ENCODE peak calls at places on chromosome 5, in five cellular contexts. One of them, this sample, is unnamed.

GRCh38 chr5:9507974-9508373 is 37.9 kb downstream of the SEMA5A start:
- DNase-seq in astrocyte of the spinal cord: peak
- DNase-seq in NAMALWA: no peak
- DNase-seq in stimulated activated CD4-positive, alpha-beta T cell treated with anti-CD3 and anti-CD28 coated beads, Interleukin-1b, Interleukin-23, amount 100 ng/mL, for 4 hours: no peak
- DNase-seq in cardiac muscle cell: peak
- DNase-seq in this sample: peak

GRCh38 chr5:178642351-178642909 is 15.6 kb upstream of the CLK4 start:
- DNase-seq in cardiac muscle cell: peak
- DNase-seq in stimulated activated CD4-positive, alpha-beta T cell treated with anti-CD3 and anti-CD28 coated beads, Interleukin-1b, Interleukin-23, amount 100 ng/mL, for 4 hours: no peak
- DNase-seq in astrocyte of the spinal cord: peak
- DNase-seq in NAMALWA: no peak
- DNase-seq in this sample: peak

GRCh38 chr5:113678924-113679575 is 165.6 kb downstream of the YTHDC2 start:
- DNase-seq in cardiac muscle cell: peak
- DNase-seq in astrocyte of the spinal cord: peak
- DNase-seq in NAMALWA: peak
- DNase-seq in stimulated activated CD4-positive, alpha-beta T cell treated with anti-CD3 and anti-CD28 coated beads, Interleukin-1b, Interleukin-23, amount 100 ng/mL, for 4 hours: no peak
- DNase-seq in this sample: peak

GRCh38 chr5:9686211-9686610 is 56.1 kb upstream of the TAS2R1 start:
- DNase-seq in stimulated activated CD4-positive, alpha-beta T cell treated with anti-CD3 and anti-CD28 coated beads, Interleukin-1b, Interleukin-23, amount 100 ng/mL, for 4 hours: no peak
- DNase-seq in cardiac muscle cell: peak
- DNase-seq in astrocyte of the spinal cord: peak
- DNase-seq in NAMALWA: no peak
- DNase-seq in this sample: peak

GRCh38 chr5:146588331-146588730 is 72.3 kb upstream of the GPR151 start:
- DNase-seq in astrocyte of the spinal cord: peak
- DNase-seq in NAMALWA: no peak
- DNase-seq in cardiac muscle cell: no peak
- DNase-seq in stimulated activated CD4-positive, alpha-beta T cell treated with anti-CD3 and anti-CD28 coated beads, Interleukin-1b, Interleukin-23, amount 100 ng/mL, for 4 hours: no peak
- DNase-seq in this sample: no peak

GRCh38 chr5:128613111-128613510 is 75.1 kb upstream of the FBN2 start:
- DNase-seq in NAMALWA: no peak
- DNase-seq in cardiac muscle cell: no peak
- DNase-seq in stimulated activated CD4-positive, alpha-beta T cell treated with anti-CD3 and anti-CD28 coated beads, Interleukin-1b, Interleukin-23, amount 100 ng/mL, for 4 hours: no peak
- DNase-seq in astrocyte of the spinal cord: no peak
- DNase-seq in this sample: no peak

GRCh38 chr5:73448451-73449136 is at the start of gene FOXD1:
- DNase-seq in stimulated activated CD4-positive, alpha-beta T cell treated with anti-CD3 and anti-CD28 coated beads, Interleukin-1b, Interleukin-23, amount 100 ng/mL, for 4 hours: no peak
- DNase-seq in cardiac muscle cell: peak
- DNase-seq in NAMALWA: no peak
- DNase-seq in astrocyte of the spinal cord: peak
- DNase-seq in this sample: peak

GRCh38 chr5:168123853-168124528 is 167.5 kb upstream of the WWC1 start:
- DNase-seq in stimulated activated CD4-positive, alpha-beta T cell treated with anti-CD3 and anti-CD28 coated beads, Interleukin-1b, Interleukin-23, amount 100 ng/mL, for 4 hours: no peak
- DNase-seq in astrocyte of the spinal cord: peak
- DNase-seq in cardiac muscle cell: no peak
- DNase-seq in NAMALWA: no peak
- DNase-seq in this sample: no peak

GRCh38 chr5:125412051-125412560 is 665.7 kb upstream of the ZNF608 start:
- DNase-seq in astrocyte of the spinal cord: peak
- DNase-seq in NAMALWA: peak
- DNase-seq in stimulated activated CD4-positive, alpha-beta T cell treated with anti-CD3 and anti-CD28 coated beads, Interleukin-1b, Interleukin-23, amount 100 ng/mL, for 4 hours: no peak
- DNase-seq in cardiac muscle cell: peak
- DNase-seq in this sample: peak

GRCh38 chr5:128757560-128757959 is 207.7 kb upstream of the SLC27A6 start:
- DNase-seq in cardiac muscle cell: no peak
- DNase-seq in astrocyte of the spinal cord: no peak
- DNase-seq in NAMALWA: no peak
- DNase-seq in stimulated activated CD4-positive, alpha-beta T cell treated with anti-CD3 and anti-CD28 coated beads, Interleukin-1b, Interleukin-23, amount 100 ng/mL, for 4 hours: no peak
- DNase-seq in this sample: no peak

GRCh38 chr5:54774281-54775171 is 210.9 kb downstream of the ESM1 start:
- DNase-seq in NAMALWA: no peak
- DNase-seq in stimulated activated CD4-positive, alpha-beta T cell treated with anti-CD3 and anti-CD28 coated beads, Interleukin-1b, Interleukin-23, amount 100 ng/mL, for 4 hours: no peak
- DNase-seq in astrocyte of the spinal cord: no peak
- DNase-seq in cardiac muscle cell: peak
- DNase-seq in this sample: no peak

GRCh38 chr5:146910239-146910638 is 31.7 kb upstream of the PPP2R2B start:
- DNase-seq in astrocyte of the spinal cord: no peak
- DNase-seq in stimulated activated CD4-positive, alpha-beta T cell treated with anti-CD3 and anti-CD28 coated beads, Interleukin-1b, Interleukin-23, amount 100 ng/mL, for 4 hours: no peak
- DNase-seq in NAMALWA: no peak
- DNase-seq in cardiac muscle cell: no peak
- DNase-seq in this sample: no peak

GRCh38 chr5:137867664-137868063 is at the start of gene MYOT:
- DNase-seq in stimulated activated CD4-positive, alpha-beta T cell treated with anti-CD3 and anti-CD28 coated beads, Interleukin-1b, Interleukin-23, amount 100 ng/mL, for 4 hours: no peak
- DNase-seq in NAMALWA: no peak
- DNase-seq in cardiac muscle cell: no peak
- DNase-seq in astrocyte of the spinal cord: no peak
- DNase-seq in this sample: no peak

GRCh38 chr5:122699226-122699625 is 75.7 kb upstream of the SNX2 start:
- DNase-seq in astrocyte of the spinal cord: no peak
- DNase-seq in NAMALWA: no peak
- DNase-seq in stimulated activated CD4-positive, alpha-beta T cell treated with anti-CD3 and anti-CD28 coated beads, Interleukin-1b, Interleukin-23, amount 100 ng/mL, for 4 hours: no peak
- DNase-seq in cardiac muscle cell: no peak
- DNase-seq in this sample: no peak

GRCh38 chr5:66697796-66698564 is 101.8 kb downstream of the MAST4 start:
- DNase-seq in cardiac muscle cell: no peak
- DNase-seq in stimulated activated CD4-positive, alpha-beta T cell treated with anti-CD3 and anti-CD28 coated beads, Interleukin-1b, Interleukin-23, amount 100 ng/mL, for 4 hours: no peak
- DNase-seq in astrocyte of the spinal cord: no peak
- DNase-seq in NAMALWA: no peak
- DNase-seq in this sample: no peak

GRCh38 chr5:82749453-82749852 is 327.7 kb downstream of the TMEM167A start:
- DNase-seq in NAMALWA: no peak
- DNase-seq in cardiac muscle cell: peak
- DNase-seq in astrocyte of the spinal cord: no peak
- DNase-seq in stimulated activated CD4-positive, alpha-beta T cell treated with anti-CD3 and anti-CD28 coated beads, Interleukin-1b, Interleukin-23, amount 100 ng/mL, for 4 hours: no peak
- DNase-seq in this sample: peak

GRCh38 chr5:115949096-115949495 is 13.2 kb upstream of the LVRN start:
- DNase-seq in cardiac muscle cell: no peak
- DNase-seq in NAMALWA: no peak
- DNase-seq in astrocyte of the spinal cord: no peak
- DNase-seq in stimulated activated CD4-positive, alpha-beta T cell treated with anti-CD3 and anti-CD28 coated beads, Interleukin-1b, Interleukin-23, amount 100 ng/mL, for 4 hours: no peak
- DNase-seq in this sample: peak

GRCh38 chr5:174678107-174678506 is 46.3 kb upstream of the MSX2 start:
- DNase-seq in NAMALWA: no peak
- DNase-seq in cardiac muscle cell: no peak
- DNase-seq in astrocyte of the spinal cord: no peak
- DNase-seq in stimulated activated CD4-positive, alpha-beta T cell treated with anti-CD3 and anti-CD28 coated beads, Interleukin-1b, Interleukin-23, amount 100 ng/mL, for 4 hours: no peak
- DNase-seq in this sample: no peak

GRCh38 chr5:164501344-164501743 is 995.9 kb downstream of the MAT2B start:
- DNase-seq in astrocyte of the spinal cord: no peak
- DNase-seq in stimulated activated CD4-positive, alpha-beta T cell treated with anti-CD3 and anti-CD28 coated beads, Interleukin-1b, Interleukin-23, amount 100 ng/mL, for 4 hours: no peak
- DNase-seq in NAMALWA: no peak
- DNase-seq in cardiac muscle cell: no peak
- DNase-seq in this sample: no peak

GRCh38 chr5:122165574-122166021 is 36.3 kb downstream of the ZNF474 start:
- DNase-seq in astrocyte of the spinal cord: peak
- DNase-seq in stimulated activated CD4-positive, alpha-beta T cell treated with anti-CD3 and anti-CD28 coated beads, Interleukin-1b, Interleukin-23, amount 100 ng/mL, for 4 hours: no peak
- DNase-seq in cardiac muscle cell: peak
- DNase-seq in NAMALWA: no peak
- DNase-seq in this sample: no peak

GRCh38 chr5:1185652-1186350 is 15.6 kb upstream of the SLC6A19 start:
- DNase-seq in astrocyte of the spinal cord: no peak
- DNase-seq in NAMALWA: no peak
- DNase-seq in cardiac muscle cell: no peak
- DNase-seq in stimulated activated CD4-positive, alpha-beta T cell treated with anti-CD3 and anti-CD28 coated beads, Interleukin-1b, Interleukin-23, amount 100 ng/mL, for 4 hours: no peak
- DNase-seq in this sample: no peak

GRCh38 chr5:6448622-6449464 is at the start of gene UBE2QL1:
- DNase-seq in astrocyte of the spinal cord: peak
- DNase-seq in stimulated activated CD4-positive, alpha-beta T cell treated with anti-CD3 and anti-CD28 coated beads, Interleukin-1b, Interleukin-23, amount 100 ng/mL, for 4 hours: no peak
- DNase-seq in NAMALWA: no peak
- DNase-seq in cardiac muscle cell: no peak
- DNase-seq in this sample: no peak

GRCh38 chr5:126354857-126355731 is 68.1 kb upstream of the GRAMD2B start:
- DNase-seq in NAMALWA: no peak
- DNase-seq in astrocyte of the spinal cord: no peak
- DNase-seq in stimulated activated CD4-positive, alpha-beta T cell treated with anti-CD3 and anti-CD28 coated beads, Interleukin-1b, Interleukin-23, amount 100 ng/mL, for 4 hours: no peak
- DNase-seq in cardiac muscle cell: no peak
- DNase-seq in this sample: no peak

GRCh38 chr5:119238265-119239118 is 117.3 kb upstream of the TNFAIP8 start:
- DNase-seq in NAMALWA: no peak
- DNase-seq in stimulated activated CD4-positive, alpha-beta T cell treated with anti-CD3 and anti-CD28 coated beads, Interleukin-1b, Interleukin-23, amount 100 ng/mL, for 4 hours: no peak
- DNase-seq in astrocyte of the spinal cord: no peak
- DNase-seq in cardiac muscle cell: no peak
- DNase-seq in this sample: no peak

GRCh38 chr5:73433982-73434342 is 14.6 kb downstream of the FOXD1 start:
- DNase-seq in NAMALWA: no peak
- DNase-seq in stimulated activated CD4-positive, alpha-beta T cell treated with anti-CD3 and anti-CD28 coated beads, Interleukin-1b, Interleukin-23, amount 100 ng/mL, for 4 hours: no peak
- DNase-seq in cardiac muscle cell: no peak
- DNase-seq in astrocyte of the spinal cord: peak
- DNase-seq in this sample: no peak

GRCh38 chr5:157886796-157887380 is 27.9 kb upstream of the CLINT1 start:
- DNase-seq in cardiac muscle cell: no peak
- DNase-seq in stimulated activated CD4-positive, alpha-beta T cell treated with anti-CD3 and anti-CD28 coated beads, Interleukin-1b, Interleukin-23, amount 100 ng/mL, for 4 hours: no peak
- DNase-seq in NAMALWA: no peak
- DNase-seq in astrocyte of the spinal cord: no peak
- DNase-seq in this sample: no peak

GRCh38 chr5:79795764-79796398 is 106.2 kb downstream of the CMYA5 start:
- DNase-seq in cardiac muscle cell: peak
- DNase-seq in NAMALWA: peak
- DNase-seq in astrocyte of the spinal cord: peak
- DNase-seq in stimulated activated CD4-positive, alpha-beta T cell treated with anti-CD3 and anti-CD28 coated beads, Interleukin-1b, Interleukin-23, amount 100 ng/mL, for 4 hours: no peak
- DNase-seq in this sample: peak

GRCh38 chr5:143194206-143194605 is 209.3 kb downstream of the NR3C1 start:
- DNase-seq in stimulated activated CD4-positive, alpha-beta T cell treated with anti-CD3 and anti-CD28 coated beads, Interleukin-1b, Interleukin-23, amount 100 ng/mL, for 4 hours: no peak
- DNase-seq in NAMALWA: no peak
- DNase-seq in astrocyte of the spinal cord: no peak
- DNase-seq in cardiac muscle cell: peak
- DNase-seq in this sample: no peak

GRCh38 chr5:52728201-52728600 is 59.5 kb upstream of the ITGA1 start:
- DNase-seq in astrocyte of the spinal cord: no peak
- DNase-seq in cardiac muscle cell: peak
- DNase-seq in stimulated activated CD4-positive, alpha-beta T cell treated with anti-CD3 and anti-CD28 coated beads, Interleukin-1b, Interleukin-23, amount 100 ng/mL, for 4 hours: no peak
- DNase-seq in NAMALWA: no peak
- DNase-seq in this sample: peak

GRCh38 chr5:170137694-170138214 is 32.1 kb downstream of the FOXI1 start:
- DNase-seq in NAMALWA: no peak
- DNase-seq in stimulated activated CD4-positive, alpha-beta T cell treated with anti-CD3 and anti-CD28 coated beads, Interleukin-1b, Interleukin-23, amount 100 ng/mL, for 4 hours: no peak
- DNase-seq in cardiac muscle cell: no peak
- DNase-seq in astrocyte of the spinal cord: no peak
- DNase-seq in this sample: no peak

GRCh38 chr5:172849636-172850453 is 15.8 kb downstream of the ERGIC1 start:
- DNase-seq in NAMALWA: peak
- DNase-seq in astrocyte of the spinal cord: no peak
- DNase-seq in cardiac muscle cell: no peak
- DNase-seq in stimulated activated CD4-positive, alpha-beta T cell treated with anti-CD3 and anti-CD28 coated beads, Interleukin-1b, Interleukin-23, amount 100 ng/mL, for 4 hours: no peak
- DNase-seq in this sample: no peak

GRCh38 chr5:174693697-174694400 is 30.5 kb upstream of the MSX2 start:
- DNase-seq in astrocyte of the spinal cord: no peak
- DNase-seq in cardiac muscle cell: no peak
- DNase-seq in NAMALWA: no peak
- DNase-seq in stimulated activated CD4-positive, alpha-beta T cell treated with anti-CD3 and anti-CD28 coated beads, Interleukin-1b, Interleukin-23, amount 100 ng/mL, for 4 hours: no peak
- DNase-seq in this sample: no peak

GRCh38 chr5:125812631-125813030 is 610.6 kb upstream of the GRAMD2B start:
- DNase-seq in NAMALWA: no peak
- DNase-seq in cardiac muscle cell: no peak
- DNase-seq in stimulated activated CD4-positive, alpha-beta T cell treated with anti-CD3 and anti-CD28 coated beads, Interleukin-1b, Interleukin-23, amount 100 ng/mL, for 4 hours: no peak
- DNase-seq in astrocyte of the spinal cord: no peak
- DNase-seq in this sample: no peak